ENCODE peak calls at places on chromosomes 4 and X, in six cellular contexts. X is NCI-H2081; K is stimulated activated CD8-positive, alpha-beta memory T cell treated with anti-CD3 and anti-CD28 coated beads, Interleukin-7, amount 100 ng/mL, for 1 hour; Q is stimulated activated CD4-positive, alpha-beta T cell treated with anti-CD3 and anti-CD28 coated beads, Interleukin-12 subunit alpha, Interleukin-12 subunit beta, amount 100 ng/mL, for 24 hours; E is RWPE1; G is hepatocyte. Y is an unnamed sample.

GRCh38 chrX:135625995-135626394 is 87.4 kb upstream of the CT45A1 start:
- DNase-seq in K (no peak), G (peak), E (peak), Q (no peak), X (no peak), Y (no peak)

GRCh38 chr4:161359491-161359890 is 804.3 kb downstream of the FSTL5 start:
- DNase-seq in K (no peak), X (no peak), E (no peak), G (peak), Q (no peak), Y (no peak)

GRCh38 chr4:152385551-152385950 is 150.3 kb downstream of the FBXW7 start:
- DNase-seq in X (no peak), K (no peak), G (peak), E (peak), Q (no peak), Y (no peak)

GRCh38 chr4:25756503-25756902 is 100.9 kb downstream of the SLC34A2 start:
- DNase-seq in Q (no peak), G (peak), K (no peak), X (peak), E (no peak), Y (peak)

GRCh38 chr4:56680266-56680665 is 830 bp downstream of the HOPX start:
- DNase-seq in E (no peak), G (no peak), K (no peak), Q (no peak), X (no peak), Y (no peak)

GRCh38 chrX:112614640-112615039 is 65.1 kb downstream of the LHFPL1 start:
- DNase-seq in E (no peak), K (no peak), X (no peak), Q (no peak), G (peak), Y (no peak)

GRCh38 chr4:107733431-107733925 is 13.4 kb upstream of the PAPSS1 start:
- DNase-seq in K (no peak), Q (no peak), E (no peak), G (no peak), X (peak), Y (no peak)

GRCh38 chrX:23383411-23383810 is 48.8 kb downstream of the PTCHD1 start:
- DNase-seq in Q (no peak), E (no peak), K (no peak), G (no peak), X (no peak), Y (no peak)

GRCh38 chr4:112109455-112110425 is 35.5 kb upstream of the FAM241A start:
- DNase-seq in G (no peak), K (no peak), E (no peak), Q (no peak), X (no peak), Y (no peak)

GRCh38 chrX:25531096-25531495 is 515.3 kb upstream of the ARX start:
- DNase-seq in E (no peak), G (peak), Q (no peak), X (no peak), K (no peak), Y (no peak)

GRCh38 chrX:45385767-45386166 is 185.1 kb upstream of the DIPK2B start:
- DNase-seq in K (no peak), E (no peak), G (no peak), Q (no peak), X (no peak), Y (no peak)

GRCh38 chrX:30906726-30907125 is 17.7 kb upstream of the TAB3 start:
- DNase-seq in E (peak), X (no peak), G (no peak), K (no peak), Q (no peak), Y (no peak)

GRCh38 chr4:74619931-74620702 is 174.2 kb downstream of the BTC start:
- DNase-seq in Q (no peak), G (no peak), K (no peak), E (no peak), X (no peak), Y (no peak)

GRCh38 chr4:168540865-168541607 is 44.2 kb downstream of the PALLD start:
- DNase-seq in E (no peak), Q (no peak), X (no peak), K (no peak), G (no peak), Y (no peak)

GRCh38 chrX:55486736-55487135 is 2.9 kb downstream of the USP51 start:
- DNase-seq in K (no peak), X (no peak), G (no peak), E (no peak), Q (no peak), Y (no peak)

GRCh38 chrX:29902004-29902403 is 313.4 kb upstream of the MAGEB2 start:
- DNase-seq in K (no peak), X (no peak), E (no peak), Q (no peak), G (no peak), Y (no peak)

GRCh38 chr4:76823516-76823915 is 74.4 kb downstream of the SOWAHB start:
- DNase-seq in Q (no peak), X (no peak), K (no peak), E (no peak), G (no peak), Y (no peak)

GRCh38 chrX:72394518-72395163 is 88.9 kb upstream of the CITED1 start:
- DNase-seq in E (no peak), X (no peak), K (no peak), G (peak), Q (no peak), Y (no peak)

GRCh38 chrX:21926527-21927278 is 13.8 kb upstream of the SMS start:
- DNase-seq in Q (no peak), G (peak), X (no peak), E (peak), K (no peak), Y (no peak)

Y was measured in NCI-H187.